ENCODE peak calls at places on chromosomes 2 and 18, in six cellular contexts. X, O, J, I, W and Z are unnamed samples.

GRCh38 chr2:236795861-236796219 is 226.2 kb downstream of the ACKR3 start:
- DNase-seq in X (no peak), O (no peak), J (no peak), I (no peak), W (no peak), Z (no peak)

GRCh38 chr2:233381013-233381995 is 27.0 kb downstream of the DGKD start:
- DNase-seq in X (no peak), O (no peak), J (no peak), I (no peak), W (no peak), Z (no peak)

GRCh38 chr18:28175930-28176673 is 828 bp downstream of the CDH2 start:
- DNase-seq in X (no peak), O (no peak), J (no peak), I (no peak), W (peak), Z (no peak)

GRCh38 chr2:216803803-216804202 is 56.1 kb downstream of the TNP1 start:
- DNase-seq in X (no peak), O (no peak), J (no peak), I (no peak), W (no peak), Z (no peak)

GRCh38 chr2:217838409-217838831 is 164.4 kb downstream of the TNS1 start:
- DNase-seq in X (no peak), O (no peak), J (no peak), I (no peak), W (no peak), Z (no peak)

GRCh38 chr2:126907671-126908070 is 9.0 kb downstream of the TEX51 start:
- DNase-seq in X (no peak), O (no peak), J (peak), I (no peak), W (no peak), Z (no peak)

GRCh38 chr18:26714739-26715138 is 150.8 kb downstream of the AQP4 start:
- DNase-seq in X (no peak), O (no peak), J (no peak), I (no peak), W (no peak), Z (no peak)

GRCh38 chr2:48120759-48121242 is 214.5 kb upstream of the FBXO11 start:
- DNase-seq in X (no peak), O (no peak), J (no peak), I (no peak), W (no peak), Z (no peak)

GRCh38 chr2:187422277-187422676 is 25.8 kb downstream of the CALCRL start:
- DNase-seq in X (no peak), O (no peak), J (no peak), I (no peak), W (no peak), Z (no peak)

GRCh38 chr2:75720525-75720924 is 9.8 kb upstream of the GCFC2 start:
- DNase-seq in X (no peak), O (no peak), J (no peak), I (no peak), W (no peak), Z (no peak)

GRCh38 chr2:88638123-88638650 is 10.9 kb upstream of the EIF2AK3 start:
- DNase-seq in X (no peak), O (no peak), J (no peak), I (no peak), W (no peak), Z (no peak)

GRCh38 chr2:169961911-169962310 is 134.7 kb downstream of the UBR3 start:
- DNase-seq in X (no peak), O (no peak), J (no peak), I (no peak), W (no peak), Z (no peak)

GRCh38 chr2:70118798-70119454 is 31.6 kb downstream of the PCBP1 start:
- DNase-seq in X (no peak), O (no peak), J (no peak), I (no peak), W (peak), Z (peak)

GRCh38 chr2:29114514-29114840 is 738 bp upstream of the CLIP4 start:
- DNase-seq in X (no peak), O (peak), J (no peak), I (peak), W (no peak), Z (no peak)

GRCh38 chr18:31497711-31498449 is at the start of gene DSG2:
- DNase-seq in X (no peak), O (peak), J (peak), I (peak), W (peak), Z (peak)

GRCh38 chr18:1663879-1664705 is 759.4 kb downstream of the ADCYAP1 start:
- DNase-seq in X (no peak), O (no peak), J (peak), I (peak), W (no peak), Z (peak)

GRCh38 chr2:23532311-23533013 is 147.5 kb downstream of the KLHL29 start:
- DNase-seq in X (no peak), O (peak), J (no peak), I (peak), W (no peak), Z (peak)

GRCh38 chr18:64777561-64777960 is 628.7 kb upstream of the LINC00305 start:
- DNase-seq in X (no peak), O (no peak), J (no peak), I (no peak), W (no peak), Z (no peak)

GRCh38 chr2:199195893-199196502 is 261.7 kb downstream of the SATB2 start:
- DNase-seq in X (no peak), O (no peak), J (no peak), I (no peak), W (no peak), Z (peak)

GRCh38 chr2:238163494-238164198 is 4.9 kb downstream of the ERFE start:
- DNase-seq in X (no peak), O (no peak), J (peak), I (peak), W (no peak), Z (no peak)

GRCh38 chr18:24878289-24878688 is 417.9 kb downstream of the HRH4 start:
- DNase-seq in X (no peak), O (no peak), J (no peak), I (no peak), W (peak), Z (peak)

GRCh38 chr2:98240796-98241398 is 105.4 kb upstream of the CNGA3 start:
- DNase-seq in X (no peak), O (no peak), J (no peak), I (no peak), W (no peak), Z (no peak)

GRCh38 chr2:42446503-42447271 is 47.1 kb downstream of the KCNG3 start:
- DNase-seq in X (no peak), O (no peak), J (no peak), I (no peak), W (no peak), Z (no peak)